ENCODE peak calls at places on chromosomes 13 and 19, in four cellular contexts. X is A549, P is adrenal gland, E is heart right ventricle. H is an unnamed sample. For H3K4me1, the result is how much of the 10 kb centered on the place peaks cover.

GRCh38 chr19:38478273-38478971 is 44.9 kb downstream of the RYR1 start:
- DNase-seq in P (no peak), E (no peak), X (peak), H (no peak)

GRCh38 chr19:52492991-52493470 is 34.4 kb upstream of the ZNF808 start:
- DNase-seq in X (no peak), P (no peak), E (peak), H (no peak)

GRCh38 chr19:54418030-54418929 is 3.0 kb downstream of the TTYH1 start:
- DNase-seq in E (no peak), X (peak), P (peak), H (no peak)

GRCh38 chr13:93766719-93767118 is 540.1 kb downstream of the GPC6 start:
- DNase-seq in E (no peak), X (no peak), P (no peak), H (no peak)

GRCh38 chr13:46168818-46169217 is 13.2 kb downstream of the LCP1 start:
- DNase-seq in X (no peak), E (no peak), P (no peak), H (no peak)

GRCh38 chr13:31951215-31951678 is 80.3 kb upstream of the FRY start:
- DNase-seq in E (peak), X (no peak), P (peak), H (peak)

GRCh38 chr13:106899444-106899843 is 331.5 kb upstream of the ARGLU1 start:
- DNase-seq in X (peak), P (no peak), E (no peak), H (no peak)

GRCh38 chr19:1027020-1027952 is 878 bp downstream of the CNN2 start:
- DNase-seq in P (no peak), E (peak), X (no peak), H (no peak)

GRCh38 chr19:15194938-15195337 is 5.9 kb downstream of the NOTCH3 start:
- DNase-seq in X (no peak), P (no peak), E (no peak), H (no peak)

GRCh38 chr13:73741111-73741510 is 393.1 kb downstream of the KLF12 start:
- DNase-seq in P (no peak), X (no peak), E (no peak), H (no peak)

GRCh38 chr13:22278336-22278929 is 607.6 kb downstream of the FGF9 start:
- DNase-seq in X (peak), P (peak), E (peak), H (peak)

GRCh38 chr19:1566392-1567115 is 1.6 kb downstream of the MEX3D start:
- DNase-seq in E (peak), X (peak), P (peak), H (peak)

GRCh38 chr13:71877280-71877653 is 10.3 kb upstream of the DACH1 start:
- DNase-seq in E (no peak), P (no peak), X (no peak), H (no peak)

GRCh38 chr19:6448045-6448444 is 11.5 kb downstream of the SLC25A23 start:
- DNase-seq in X (no peak), P (no peak), E (no peak), H (no peak)

GRCh38 chr13:24495151-24495729 is 17.3 kb downstream of the PARP4 start:
- DNase-seq in X (no peak), E (no peak), P (no peak), H (no peak)

GRCh38 chr13:22487932-22488331 is 692.8 kb upstream of the SGCG start:
- DNase-seq in P (no peak), X (no peak), E (no peak), H (no peak)

GRCh38 chr13:50320297-50320862 is 305.1 kb downstream of the KCNRG start:
- DNase-seq in P (no peak), X (peak), E (no peak), H (no peak)
- H3K27ac ChIP-seq in P (no peak), X (peak), E (no peak), H (peak)

DNA sequence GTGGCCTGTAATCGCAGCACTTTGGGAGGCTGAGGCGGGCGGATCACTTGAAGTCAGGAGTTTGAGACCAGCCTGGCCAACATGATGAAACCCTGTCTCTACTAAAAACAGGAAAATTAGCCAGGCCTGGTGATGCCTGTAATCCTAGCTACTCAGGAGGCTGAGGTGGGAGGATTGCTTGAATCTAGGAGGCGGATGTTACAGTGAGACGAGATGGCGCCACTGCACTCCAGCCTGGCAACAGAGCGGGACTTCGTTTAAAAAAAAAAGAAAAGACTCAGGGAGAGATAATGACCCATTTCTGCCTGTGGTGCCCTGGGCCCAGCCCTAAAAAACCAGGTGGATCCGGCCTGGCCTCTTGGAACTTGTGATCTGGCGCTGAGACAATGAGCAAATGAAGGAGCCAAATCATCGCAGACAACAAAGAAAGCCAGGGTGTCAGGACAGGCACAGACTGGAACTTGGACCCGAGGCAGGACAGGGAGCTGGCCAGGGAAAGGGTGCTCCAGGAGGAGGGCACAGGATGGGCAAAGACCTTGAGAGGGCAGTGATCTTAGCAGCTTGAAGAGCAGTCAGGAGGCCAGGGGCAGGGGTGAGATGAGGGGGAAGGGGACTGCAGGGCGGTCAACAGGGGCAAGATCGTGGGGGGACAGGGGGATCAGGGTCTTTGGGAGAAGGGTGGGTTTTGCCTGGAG is 963 bp upstream of the JAK3 start:
- DNase-seq in P (no peak), E (no peak), X (no peak), H (no peak)
- H3K4me1 ChIP-seq in P (under half), E (under half), X (under half), H (under half)

GRCh38 chr19:3450796-3451411 is 29.4 kb downstream of the SMIM24 start:
- DNase-seq in X (peak), E (no peak), P (peak), H (peak)
- H3K27ac ChIP-seq in X (peak), E (peak), P (peak), H (peak)

GRCh38 chr13:114067381-114067885 is 65.0 kb downstream of the RASA3 start:
- DNase-seq in P (no peak), X (no peak), E (no peak), H (no peak)
- H3K4me1 ChIP-seq in P (under half), X (half or more), E (half or more), H (under half)

GRCh38 chr13:44307255-44307654 is 66.4 kb upstream of the SERP2 start:
- DNase-seq in E (no peak), P (no peak), X (peak), H (no peak)

GRCh38 chr13:44307844-44308243 is 65.8 kb upstream of the SERP2 start:
- DNase-seq in P (no peak), E (no peak), X (no peak), H (no peak)

GRCh38 chr13:44305845-44306244 is 67.8 kb upstream of the SERP2 start:
- DNase-seq in E (no peak), P (no peak), X (no peak), H (no peak)

GRCh38 chr13:44305216-44305615 is 68.4 kb upstream of the SERP2 start:
- DNase-seq in X (no peak), E (no peak), P (no peak), H (no peak)

GRCh38 chr13:44306401-44307192 is 67.0 kb upstream of the SERP2 start:
- DNase-seq in E (peak), P (peak), X (peak), H (peak)
- H3K27ac ChIP-seq in E (peak), P (peak), X (peak), H (peak)

GRCh38 chr13:110195547-110196485 is 111.1 kb downstream of the COL4A1 start:
- DNase-seq in P (no peak), X (no peak), E (no peak), H (no peak)
- H3K4me1 ChIP-seq in P (under half), X (under half), E (under half), H (under half)

H was measured in transverse colon.